ENCODE peak calls at places on chromosome 16, in ten cellular contexts. One of them, this sample, is unnamed.

GRCh38 chr16:85376292-85377095 is 236.6 kb upstream of the GSE1 start:
- DNase-seq in activated CD8-positive, alpha-beta memory T cell treated with anti-CD3 and anti-CD28 coated beads for 24 hours: no peak
- DNase-seq in heart left ventricle: peak
- DNase-seq in epithelial cell of esophagus: no peak
- DNase-seq in HCEC 1CT: no peak
- DNase-seq in stimulated activated CD8-positive, alpha-beta memory T cell treated with anti-CD3 and anti-CD28 coated beads, Interleukin-4, amount 100 ng/mL, for 24 hours: no peak
- DNase-seq in NCI-H748 treated with DMSO at 0.1 percent for 48 hours: no peak
- DNase-seq in GM20000: no peak
- DNase-seq in naive thymus-derived CD8-positive, alpha-beta T cell: no peak
- DNase-seq in HTR-8/SVneo: no peak
- DNase-seq in this sample: no peak

GRCh38 chr16:86739808-86740207 is 161.5 kb downstream of the FOXL1 start:
- DNase-seq in activated CD8-positive, alpha-beta memory T cell treated with anti-CD3 and anti-CD28 coated beads for 24 hours: no peak
- DNase-seq in heart left ventricle: no peak
- DNase-seq in epithelial cell of esophagus: no peak
- DNase-seq in HCEC 1CT: no peak
- DNase-seq in stimulated activated CD8-positive, alpha-beta memory T cell treated with anti-CD3 and anti-CD28 coated beads, Interleukin-4, amount 100 ng/mL, for 24 hours: no peak
- DNase-seq in NCI-H748 treated with DMSO at 0.1 percent for 48 hours: no peak
- DNase-seq in GM20000: no peak
- DNase-seq in naive thymus-derived CD8-positive, alpha-beta T cell: no peak
- DNase-seq in HTR-8/SVneo: no peak
- DNase-seq in this sample: no peak

GRCh38 chr16:76490240-76490639 is 213.0 kb downstream of the CNTNAP4 start:
- DNase-seq in activated CD8-positive, alpha-beta memory T cell treated with anti-CD3 and anti-CD28 coated beads for 24 hours: no peak
- DNase-seq in heart left ventricle: no peak
- DNase-seq in epithelial cell of esophagus: no peak
- DNase-seq in HCEC 1CT: no peak
- DNase-seq in stimulated activated CD8-positive, alpha-beta memory T cell treated with anti-CD3 and anti-CD28 coated beads, Interleukin-4, amount 100 ng/mL, for 24 hours: no peak
- DNase-seq in NCI-H748 treated with DMSO at 0.1 percent for 48 hours: no peak
- DNase-seq in GM20000: no peak
- DNase-seq in naive thymus-derived CD8-positive, alpha-beta T cell: no peak
- DNase-seq in HTR-8/SVneo: no peak
- DNase-seq in this sample: no peak

GRCh38 chr16:57479422-57480126 is 6.7 kb downstream of the DOK4 start:
- DNase-seq in activated CD8-positive, alpha-beta memory T cell treated with anti-CD3 and anti-CD28 coated beads for 24 hours: no peak
- DNase-seq in heart left ventricle: peak
- DNase-seq in epithelial cell of esophagus: peak
- DNase-seq in HCEC 1CT: peak
- DNase-seq in stimulated activated CD8-positive, alpha-beta memory T cell treated with anti-CD3 and anti-CD28 coated beads, Interleukin-4, amount 100 ng/mL, for 24 hours: no peak
- DNase-seq in NCI-H748 treated with DMSO at 0.1 percent for 48 hours: no peak
- DNase-seq in GM20000: no peak
- DNase-seq in naive thymus-derived CD8-positive, alpha-beta T cell: no peak
- DNase-seq in HTR-8/SVneo: no peak
- DNase-seq in this sample: no peak

GRCh38 chr16:56303066-56303705 is 111.9 kb downstream of the GNAO1 start:
- DNase-seq in activated CD8-positive, alpha-beta memory T cell treated with anti-CD3 and anti-CD28 coated beads for 24 hours: no peak
- DNase-seq in heart left ventricle: no peak
- DNase-seq in epithelial cell of esophagus: no peak
- DNase-seq in HCEC 1CT: no peak
- DNase-seq in stimulated activated CD8-positive, alpha-beta memory T cell treated with anti-CD3 and anti-CD28 coated beads, Interleukin-4, amount 100 ng/mL, for 24 hours: no peak
- DNase-seq in NCI-H748 treated with DMSO at 0.1 percent for 48 hours: no peak
- DNase-seq in GM20000: no peak
- DNase-seq in naive thymus-derived CD8-positive, alpha-beta T cell: no peak
- DNase-seq in HTR-8/SVneo: no peak
- DNase-seq in this sample: no peak

GRCh38 chr16:69906838-69907301 is 44.3 kb upstream of the CLEC18A start:
- DNase-seq in activated CD8-positive, alpha-beta memory T cell treated with anti-CD3 and anti-CD28 coated beads for 24 hours: no peak
- DNase-seq in heart left ventricle: no peak
- DNase-seq in epithelial cell of esophagus: no peak
- DNase-seq in HCEC 1CT: peak
- DNase-seq in stimulated activated CD8-positive, alpha-beta memory T cell treated with anti-CD3 and anti-CD28 coated beads, Interleukin-4, amount 100 ng/mL, for 24 hours: no peak
- DNase-seq in NCI-H748 treated with DMSO at 0.1 percent for 48 hours: no peak
- DNase-seq in GM20000: no peak
- DNase-seq in naive thymus-derived CD8-positive, alpha-beta T cell: no peak
- DNase-seq in HTR-8/SVneo: no peak
- DNase-seq in this sample: no peak

GRCh38 chr16:30902070-30902972 is 5.9 kb downstream of the CTF1 start:
- DNase-seq in activated CD8-positive, alpha-beta memory T cell treated with anti-CD3 and anti-CD28 coated beads for 24 hours: peak
- DNase-seq in heart left ventricle: peak
- DNase-seq in epithelial cell of esophagus: peak
- DNase-seq in HCEC 1CT: peak
- DNase-seq in stimulated activated CD8-positive, alpha-beta memory T cell treated with anti-CD3 and anti-CD28 coated beads, Interleukin-4, amount 100 ng/mL, for 24 hours: peak
- DNase-seq in NCI-H748 treated with DMSO at 0.1 percent for 48 hours: no peak
- DNase-seq in GM20000: peak
- DNase-seq in naive thymus-derived CD8-positive, alpha-beta T cell: peak
- DNase-seq in HTR-8/SVneo: no peak
- DNase-seq in this sample: peak

GRCh38 chr16:1474796-1475551 is at the start of gene CLCN7:
- DNase-seq in activated CD8-positive, alpha-beta memory T cell treated with anti-CD3 and anti-CD28 coated beads for 24 hours: peak
- DNase-seq in heart left ventricle: peak
- DNase-seq in epithelial cell of esophagus: peak
- DNase-seq in HCEC 1CT: peak
- DNase-seq in stimulated activated CD8-positive, alpha-beta memory T cell treated with anti-CD3 and anti-CD28 coated beads, Interleukin-4, amount 100 ng/mL, for 24 hours: peak
- DNase-seq in NCI-H748 treated with DMSO at 0.1 percent for 48 hours: peak
- DNase-seq in GM20000: peak
- DNase-seq in naive thymus-derived CD8-positive, alpha-beta T cell: peak
- DNase-seq in HTR-8/SVneo: peak
- DNase-seq in this sample: peak

GRCh38 chr16:57303021-57303909 is 18.8 kb upstream of the PLLP start:
- DNase-seq in activated CD8-positive, alpha-beta memory T cell treated with anti-CD3 and anti-CD28 coated beads for 24 hours: no peak
- DNase-seq in heart left ventricle: no peak
- DNase-seq in epithelial cell of esophagus: no peak
- DNase-seq in HCEC 1CT: no peak
- DNase-seq in stimulated activated CD8-positive, alpha-beta memory T cell treated with anti-CD3 and anti-CD28 coated beads, Interleukin-4, amount 100 ng/mL, for 24 hours: no peak
- DNase-seq in NCI-H748 treated with DMSO at 0.1 percent for 48 hours: no peak
- DNase-seq in GM20000: no peak
- DNase-seq in naive thymus-derived CD8-positive, alpha-beta T cell: no peak
- DNase-seq in HTR-8/SVneo: no peak
- DNase-seq in this sample: no peak

GRCh38 chr16:49849709-49850108 is 6.2 kb downstream of the ZNF423 start:
- DNase-seq in activated CD8-positive, alpha-beta memory T cell treated with anti-CD3 and anti-CD28 coated beads for 24 hours: no peak
- DNase-seq in heart left ventricle: no peak
- DNase-seq in epithelial cell of esophagus: no peak
- DNase-seq in HCEC 1CT: no peak
- DNase-seq in stimulated activated CD8-positive, alpha-beta memory T cell treated with anti-CD3 and anti-CD28 coated beads, Interleukin-4, amount 100 ng/mL, for 24 hours: no peak
- DNase-seq in NCI-H748 treated with DMSO at 0.1 percent for 48 hours: peak
- DNase-seq in GM20000: no peak
- DNase-seq in naive thymus-derived CD8-positive, alpha-beta T cell: no peak
- DNase-seq in HTR-8/SVneo: no peak
- DNase-seq in this sample: no peak

GRCh38 chr16:55542459-55543082 is 23.9 kb upstream of the CAPNS2 start:
- DNase-seq in activated CD8-positive, alpha-beta memory T cell treated with anti-CD3 and anti-CD28 coated beads for 24 hours: no peak
- DNase-seq in heart left ventricle: no peak
- DNase-seq in epithelial cell of esophagus: peak
- DNase-seq in HCEC 1CT: peak
- DNase-seq in stimulated activated CD8-positive, alpha-beta memory T cell treated with anti-CD3 and anti-CD28 coated beads, Interleukin-4, amount 100 ng/mL, for 24 hours: no peak
- DNase-seq in NCI-H748 treated with DMSO at 0.1 percent for 48 hours: no peak
- DNase-seq in GM20000: no peak
- DNase-seq in naive thymus-derived CD8-positive, alpha-beta T cell: no peak
- DNase-seq in HTR-8/SVneo: peak
- DNase-seq in this sample: no peak